ENCODE peak calls at places on chromosomes 16 and 17, in six cellular contexts. G is uterus, Q is transverse colon, L is prostate gland, M is spleen, D is breast epithelium. I is an unnamed sample.
A peak's percentile ranks its signal among the peaks of the same experiment; 100 is the strongest.

GRCh38 chr17:51197754-51198153 is 31.5 kb downstream of the NME2 start:
- DNase-seq in D (no peak), G (no peak), L (no peak), M (no peak), Q (no peak), I (no peak)

GRCh38 chr16:84795338-84796053 is 24.3 kb upstream of the CRISPLD2 start:
- DNase-seq in G (peak; percentile 94), L (no peak), D (no peak), M (peak; percentile 48), Q (peak; percentile 66), I (peak; percentile 92)

GRCh38 chr17:51860934-51861561 is 297.5 kb downstream of the CA10 start:
- DNase-seq in G (no peak), Q (peak; percentile 47), L (peak; percentile 47), M (no peak), D (no peak), I (no peak)

GRCh38 chr16:52492789-52493357 is 54.1 kb downstream of the TOX3 start:
- DNase-seq in M (no peak), G (no peak), Q (no peak), D (no peak), L (no peak), I (no peak)

GRCh38 chr16:81493755-81494433 is 49.3 kb downstream of the CMIP start:
- DNase-seq in D (peak; percentile 78), G (peak; percentile 52), L (peak; percentile 82), M (peak; percentile 73), Q (peak; percentile 71), I (no peak)

GRCh38 chr17:9259419-9259818 is 238.1 kb downstream of the NTN1 start:
- DNase-seq in L (no peak), D (no peak), M (no peak), Q (no peak), G (peak; percentile 54), I (no peak)

GRCh38 chr17:49498037-49498615 is 3.0 kb downstream of the NGFR start:
- DNase-seq in M (no peak), G (no peak), D (no peak), Q (no peak), L (no peak), I (no peak)

GRCh38 chr16:14510939-14511797 is 118.9 kb downstream of the PARN start:
- DNase-seq in M (no peak), Q (no peak), G (no peak), D (no peak), L (no peak), I (no peak)

GRCh38 chr17:50052822-50053653 is 2.9 kb upstream of the ITGA3 start:
- DNase-seq in G (peak; percentile 88), L (peak; percentile 68), D (no peak), Q (no peak), M (peak; percentile 72), I (peak; percentile 74)

GRCh38 chr16:75254359-75254837 is 3.0 kb upstream of the BCAR1 start:
- DNase-seq in Q (peak; percentile 41), M (peak; percentile 66), G (peak; percentile 33), D (no peak), L (no peak), I (no peak)

DNA sequence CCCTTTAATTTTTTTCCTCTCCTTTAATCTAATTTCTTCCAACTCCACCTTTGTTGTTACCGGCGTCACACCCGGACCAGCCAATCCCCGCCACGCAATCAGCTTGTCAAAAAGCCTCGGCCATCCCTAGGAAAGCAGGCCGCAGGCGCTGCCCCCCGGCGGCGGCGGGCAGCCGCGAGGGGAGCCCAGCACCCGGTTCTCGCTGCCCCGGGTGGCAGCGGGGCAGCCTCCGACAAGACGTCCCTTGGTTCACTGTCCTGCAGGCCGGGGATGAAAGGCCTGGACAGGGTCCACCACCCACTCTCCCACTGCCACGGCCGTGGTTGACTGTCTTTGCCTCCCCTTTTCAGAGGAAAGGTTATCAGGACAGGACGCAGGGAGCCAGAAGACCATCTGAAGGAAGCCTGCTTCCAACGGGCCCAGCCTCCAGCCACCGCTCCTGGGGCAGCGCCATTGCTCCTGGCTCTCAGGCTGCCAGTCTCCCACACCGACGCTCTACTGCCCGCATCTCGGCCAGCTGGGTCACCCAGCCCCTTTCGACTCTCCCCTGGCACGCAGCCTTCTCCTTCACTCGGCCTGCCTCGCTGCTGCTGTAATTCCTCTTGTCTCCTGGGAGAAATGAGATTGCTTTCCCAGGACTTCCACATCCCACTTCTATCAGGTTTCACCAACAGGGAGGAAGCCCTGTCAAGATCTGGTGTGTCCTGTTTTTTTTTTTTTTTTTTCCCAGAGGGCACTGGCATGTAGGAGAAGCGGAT is 2.8 kb upstream of the UBTF start:
- DNase-seq in M (peak; percentile 92), D (peak; percentile 59), L (peak; percentile 74), G (peak; percentile 85), Q (peak; percentile 83), I (peak; percentile 82)
- TF ChIP-seq POLR2A in M (no peak), D (no peak), L (no peak), G (peak; percentile 74), Q (peak; percentile 51), I (peak; percentile 43)

DNA sequence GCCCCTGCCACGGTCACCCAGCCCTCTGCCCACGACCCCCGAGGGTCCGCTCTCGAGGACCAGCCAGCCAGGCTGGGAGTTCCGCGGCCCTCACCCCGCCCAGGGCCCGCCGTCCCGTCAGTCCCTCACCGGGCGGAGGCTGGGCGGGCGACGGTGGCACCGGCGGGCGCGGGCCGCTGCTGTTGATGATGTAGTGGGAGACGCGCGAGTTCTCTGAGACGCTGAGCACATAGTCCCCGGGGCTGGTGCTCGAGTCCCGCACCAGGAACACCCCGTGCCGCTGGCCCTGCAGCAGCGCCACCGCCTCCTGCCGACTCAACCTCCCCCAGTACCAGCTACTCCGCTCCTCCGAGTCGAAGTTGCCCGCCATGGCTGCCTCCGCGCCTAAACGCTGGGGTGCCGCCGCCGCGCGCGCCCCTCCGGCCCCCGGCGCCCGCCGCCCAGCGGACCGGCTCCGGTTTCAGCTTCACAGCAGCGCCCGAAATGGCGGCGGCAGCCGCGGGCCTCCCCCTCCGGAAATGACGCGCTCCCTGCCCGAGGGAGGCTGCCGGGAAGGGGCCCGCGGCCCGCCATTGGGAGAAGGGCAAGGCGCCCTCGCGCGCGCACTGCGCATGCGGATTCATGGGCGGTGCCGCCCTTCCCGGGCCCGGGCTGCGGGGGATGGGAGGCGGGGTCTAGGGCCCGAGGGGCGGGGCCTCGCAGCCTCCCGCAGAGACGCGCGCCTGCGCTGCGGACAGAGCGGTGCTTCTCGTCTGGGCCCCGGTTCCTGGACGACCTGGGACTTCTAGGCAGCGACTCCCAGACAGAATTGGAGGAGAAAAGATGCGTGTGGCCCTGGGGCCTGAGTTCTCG is at the start of gene CRK:
- DNase-seq in Q (peak; percentile 98), L (peak; percentile 95), M (peak; percentile 100), D (peak; percentile 95), G (peak; percentile 94), I (peak; percentile 98)
- TF ChIP-seq POLR2A in Q (peak; percentile 94), L (peak; percentile 96), M (peak; percentile 56), D (peak; percentile 41), G (peak; percentile 89), I (peak; percentile 97)

GRCh38 chr17:33904438-33904837 is 350.6 kb upstream of the CCL2 start:
- DNase-seq in M (no peak), L (no peak), G (no peak), Q (no peak), D (no peak), I (no peak)

GRCh38 chr17:33905338-33905800 is 349.7 kb upstream of the CCL2 start:
- DNase-seq in G (no peak), L (no peak), Q (no peak), M (no peak), D (no peak), I (no peak)

GRCh38 chr17:33914120-33914519 is 341.0 kb upstream of the CCL2 start:
- DNase-seq in G (no peak), D (no peak), L (no peak), Q (no peak), M (no peak), I (no peak)

GRCh38 chr17:33910200-33910857 is 344.8 kb upstream of the CCL2 start:
- DNase-seq in Q (no peak), D (no peak), M (no peak), L (no peak), G (no peak), I (no peak)

DNA sequence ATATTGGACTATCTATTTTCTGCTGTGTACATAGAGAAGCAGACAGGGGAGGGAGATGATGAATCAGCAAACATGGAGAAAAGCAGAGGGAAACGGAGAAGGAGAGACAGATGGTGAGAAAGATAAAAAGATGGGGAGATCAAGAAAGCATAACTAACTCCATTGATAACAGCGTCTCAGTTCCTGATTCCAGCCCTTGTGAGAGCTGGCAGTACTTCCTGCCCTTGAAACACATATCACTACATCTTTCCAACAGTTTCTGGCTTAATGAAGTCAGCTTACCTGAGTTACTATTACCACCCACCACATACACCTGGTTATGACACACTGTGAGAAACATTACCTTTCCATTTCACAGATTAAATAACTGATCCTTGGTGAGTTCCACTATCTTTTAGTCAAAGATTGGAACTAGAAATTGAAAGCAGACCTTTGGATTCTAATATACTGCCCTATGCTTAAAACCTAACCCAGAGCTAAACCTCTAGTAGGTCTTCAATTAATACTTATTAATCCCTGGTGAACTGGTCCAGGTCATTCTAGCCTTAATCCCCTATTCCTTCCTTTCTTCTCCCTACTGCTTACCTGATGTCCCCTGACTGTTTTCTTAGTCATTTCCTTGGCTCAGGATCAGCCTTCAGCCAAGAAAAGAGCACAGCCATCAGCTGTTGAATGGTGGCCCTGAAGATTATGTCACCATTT is 346.6 kb upstream of the CCL2 start:
- DNase-seq in M (no peak), Q (no peak), G (no peak), D (no peak), L (no peak), I (no peak)
- TF ChIP-seq POLR2A in M (no peak), Q (no peak), G (no peak), D (no peak), L (no peak), I (no peak)

GRCh38 chr17:16352303-16352837 is 899 bp downstream of the CENPV start:
- DNase-seq in M (peak; percentile 77), L (no peak), G (no peak), Q (peak; percentile 54), D (no peak), I (peak; percentile 32)

GRCh38 chr17:16351831-16352230 is 1.4 kb downstream of the CENPV start:
- DNase-seq in L (no peak), Q (no peak), G (no peak), M (no peak), D (no peak), I (no peak)

GRCh38 chr17:16354585-16354984 is 1.3 kb upstream of the CENPV start:
- DNase-seq in L (no peak), M (no peak), G (no peak), Q (no peak), D (no peak), I (no peak)

GRCh38 chr17:16353702-16354174 is 469 bp upstream of the CENPV start:
- DNase-seq in M (no peak), Q (no peak), G (no peak), L (no peak), D (no peak), I (no peak)

DNA sequence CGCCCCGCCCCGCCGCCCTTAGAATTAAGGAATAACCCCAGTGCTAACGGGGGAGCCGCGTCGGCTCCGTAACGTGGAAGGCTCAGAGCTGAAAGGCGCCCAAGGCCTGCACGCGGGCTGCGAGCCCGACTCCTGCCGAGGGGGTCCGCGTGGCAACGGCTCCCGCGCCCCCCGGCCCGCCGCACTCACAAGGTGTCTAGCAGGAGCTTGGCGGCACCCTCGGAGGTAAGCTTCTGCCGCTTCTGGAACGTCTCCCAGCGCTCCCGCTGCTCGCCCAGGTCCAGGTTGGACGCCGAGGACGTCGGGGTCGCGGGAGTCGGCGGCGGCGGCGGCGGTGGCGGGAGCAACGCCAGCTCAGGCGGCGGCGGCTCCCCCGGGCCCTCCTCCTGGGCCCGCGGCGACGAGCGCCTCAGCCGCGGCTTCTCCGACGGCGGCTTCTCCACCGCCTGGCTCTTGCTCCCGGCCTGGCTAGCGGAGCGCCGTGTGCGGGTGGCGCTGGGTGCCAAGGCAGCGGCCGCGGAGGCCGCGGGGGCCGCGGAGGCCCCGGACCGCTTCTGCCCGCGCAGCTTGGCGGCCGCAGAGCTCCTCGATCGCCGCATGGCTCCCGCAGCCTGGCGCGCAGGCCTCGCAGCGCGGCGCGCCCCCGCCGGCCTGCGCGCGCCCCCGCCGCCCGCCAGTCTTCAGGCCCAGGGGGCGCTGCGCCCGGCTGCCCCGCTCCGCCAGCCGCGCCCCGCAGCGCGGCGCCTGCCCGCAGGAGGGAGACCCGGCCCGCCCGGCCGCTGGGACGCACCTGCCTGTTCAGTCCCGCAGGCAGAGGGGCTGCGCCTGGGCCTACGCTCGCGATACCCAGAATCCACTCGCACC is at the start of gene CENPV:
- DNase-seq in M (peak; percentile 89), D (no peak), L (peak; percentile 20), Q (peak; percentile 70), G (peak; percentile 48), I (peak; percentile 66)
- TF ChIP-seq POLR2A in M (no peak), D (no peak), L (no peak), Q (peak; percentile 21), G (peak; percentile 18), I (no peak)

I was measured in ovary.